ENCODE peak calls at places on chromosome 5, in four cellular contexts. F is neuronal stem cell, Z is uterus, B is body of pancreas. S is an unnamed sample.

GRCh38 chr5:142864293-142865260 is 94.4 kb downstream of the ARHGAP26 start:
- DNase-seq in F (no peak), B (no peak), Z (no peak), S (no peak)

GRCh38 chr5:10452768-10453331 is 11.2 kb downstream of the ROPN1L start:
- DNase-seq in Z (peak; percentile 43), F (peak; percentile 49), B (no peak), S (no peak)

GRCh38 chr5:56851258-56851941 is 36.1 kb downstream of the MAP3K1 start:
- DNase-seq in F (no peak), Z (no peak), B (peak; percentile 35), S (no peak)

GRCh38 chr5:9712506-9713285 is 82.5 kb upstream of the TAS2R1 start:
- DNase-seq in F (no peak), B (no peak), Z (no peak), S (no peak)

GRCh38 chr5:53557386-53557785 is 3.1 kb upstream of the NDUFS4 start:
- DNase-seq in Z (no peak), F (no peak), B (no peak), S (no peak)

GRCh38 chr5:132065351-132065937 is 5.0 kb downstream of the IL3 start:
- DNase-seq in F (peak; percentile 58), B (peak; percentile 43), Z (no peak), S (no peak)

GRCh38 chr5:94469889-94470288 is 148.5 kb downstream of the KIAA0825 start:
- DNase-seq in B (no peak), F (no peak), Z (no peak), S (no peak)

GRCh38 chr5:55800924-55801323 is 50.2 kb upstream of the IL31RA start:
- DNase-seq in B (no peak), F (no peak), Z (no peak), S (no peak)

GRCh38 chr5:132225165-132226032 is 2.3 kb downstream of the P4HA2 start:
- DNase-seq in F (no peak), B (peak; percentile 49), Z (peak; percentile 88), S (peak; percentile 50)

GRCh38 chr5:82405618-82406199 is 127.6 kb upstream of the RPS23 start:
- DNase-seq in Z (no peak), B (no peak), F (no peak), S (no peak)

GRCh38 chr5:136192015-136192525 is 892 bp downstream of the SMIM32 start:
- DNase-seq in B (no peak), F (no peak), Z (no peak), S (no peak)
- H3K27me3 ChIP-seq in B (no peaks in the 10 kb centered on the region), F (peaks cover 9% of the 10 kb centered on the region), Z (peaks cover 16% of the 10 kb centered on the region), S (peaks cover 15% of the 10 kb centered on the region)

GRCh38 chr5:73513996-73514395 is 15.8 kb downstream of the BTF3 start:
- DNase-seq in Z (no peak), F (no peak), B (no peak), S (no peak)
- H3K27me3 ChIP-seq in Z (no peaks in the 10 kb centered on the region), F (no peaks in the 10 kb centered on the region), B (no peaks in the 10 kb centered on the region), S (no peaks in the 10 kb centered on the region)

GRCh38 chr5:135075621-135076585 is 41.9 kb upstream of the PITX1 start:
- DNase-seq in B (no peak), F (no peak), Z (no peak), S (no peak)
- H3K27me3 ChIP-seq in B (no peaks in the 10 kb centered on the region), F (no peaks in the 10 kb centered on the region), Z (no peaks in the 10 kb centered on the region), S (no peaks in the 10 kb centered on the region)

DNA sequence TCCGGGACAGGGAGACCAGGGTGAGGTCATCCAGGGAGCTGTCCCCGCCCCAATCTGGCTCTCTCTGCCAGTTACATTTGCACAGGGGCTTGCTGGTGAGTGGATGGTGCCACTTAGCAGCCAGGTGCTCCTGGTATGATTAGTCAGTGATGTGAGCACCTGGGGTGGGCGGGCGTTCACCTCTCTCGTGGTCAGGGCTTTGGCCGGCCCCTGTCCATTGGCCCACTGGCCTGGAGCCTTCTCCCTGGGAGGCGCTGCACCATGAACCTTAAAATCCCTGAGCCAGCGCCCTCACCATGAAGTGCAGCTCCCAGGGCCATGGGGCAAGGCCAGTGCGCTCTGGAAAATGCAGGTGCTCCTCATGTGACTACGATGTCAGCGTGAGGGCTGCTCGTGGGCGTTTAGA is 2.0 kb downstream of the NKD2 start:
- DNase-seq in Z (no peak), B (no peak), F (no peak), S (no peak)
- H3K27me3 ChIP-seq in Z (peaks cover 9% of the 10 kb centered on the region), B (peaks cover 8% of the 10 kb centered on the region), F (peaks cover 7% of the 10 kb centered on the region), S (peaks cover 62% of the 10 kb centered on the region)

GRCh38 chr5:6182271-6182815 is 196.0 kb downstream of the MED10 start:
- DNase-seq in F (no peak), B (no peak), Z (no peak), S (no peak)

GRCh38 chr5:6181871-6182270 is 196.5 kb downstream of the MED10 start:
- DNase-seq in F (no peak), Z (no peak), B (no peak), S (no peak)

GRCh38 chr5:6183391-6184390 is 194.7 kb downstream of the MED10 start:
- DNase-seq in B (no peak), F (no peak), Z (no peak), S (no peak)

GRCh38 chr5:6185574-6185973 is 192.8 kb downstream of the MED10 start:
- DNase-seq in B (no peak), F (no peak), Z (no peak), S (no peak)

DNA sequence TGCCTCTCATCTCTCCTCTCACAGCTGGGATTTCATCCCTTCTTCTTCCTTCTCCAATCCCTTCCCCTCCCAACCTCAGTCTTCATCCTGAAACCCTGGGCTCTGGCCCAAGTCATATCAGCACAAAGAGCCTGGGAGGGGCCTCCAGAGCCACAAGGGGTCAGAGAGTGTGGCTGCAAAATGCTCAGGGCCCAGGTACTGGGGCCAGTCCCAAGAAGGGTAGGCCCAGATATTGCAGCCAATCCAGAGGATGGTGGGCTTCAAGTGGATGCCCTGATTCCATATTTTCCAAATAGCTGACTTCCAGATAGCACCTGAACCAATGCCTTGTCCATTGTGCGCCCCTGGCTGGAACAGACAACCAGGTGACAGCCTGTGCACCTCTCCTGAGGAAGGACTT is 193.9 kb downstream of the MED10 start:
- DNase-seq in F (no peak), Z (no peak), B (no peak), S (no peak)
- H3K27me3 ChIP-seq in F (no peaks in the 10 kb centered on the region), Z (no peaks in the 10 kb centered on the region), B (no peaks in the 10 kb centered on the region), S (no peaks in the 10 kb centered on the region)

S was measured in dorsolateral prefrontal cortex.